ENCODE peak calls at places on chromosomes 2 and 18, in eight cellular contexts. E is spleen, A is IMR-90, J is heart left ventricle, V is breast epithelium, B is adrenal gland, G is HepG2, W is body of pancreas. Y is an unnamed sample. For H3K4me1, the result is how much of the 10 kb centered on the place peaks cover.

GRCh38 chr2:186716899-186717811 is 23.3 kb downstream of the FAM171B start:
- DNase-seq in W (no peak), V (no peak), A (peak), E (no peak), B (no peak), G (no peak), J (no peak), Y (no peak)

GRCh38 chr2:1804865-1805264 is 60.5 kb upstream of the PXDN start:
- DNase-seq in E (peak), J (no peak), W (no peak), G (no peak), V (no peak), A (no peak), B (no peak), Y (no peak)

GRCh38 chr18:9643549-9643948 is 29.2 kb upstream of the PPP4R1 start:
- DNase-seq in A (peak), V (peak), E (no peak), J (peak), W (peak), B (no peak), G (peak), Y (no peak)

GRCh38 chr2:1855150-1855549 is 110.8 kb upstream of the PXDN start:
- DNase-seq in G (no peak), A (no peak), J (no peak), W (no peak), V (no peak), B (no peak), E (no peak), Y (no peak)

GRCh38 chr2:113219092-113219441 is 45.3 kb downstream of the PSD4 start:
- DNase-seq in W (no peak), B (no peak), A (no peak), V (no peak), E (no peak), J (no peak), G (no peak), Y (no peak)

GRCh38 chr2:48954935-48955334 is 199.4 kb downstream of the FSHR start:
- DNase-seq in B (no peak), A (peak), E (no peak), V (no peak), J (no peak), G (no peak), W (no peak), Y (no peak)

GRCh38 chr2:214393796-214394195 is 17.1 kb upstream of the VWC2L start:
- DNase-seq in V (no peak), E (no peak), W (no peak), G (no peak), A (no peak), B (no peak), J (no peak), Y (no peak)

GRCh38 chr2:150152240-150152639 is 335.2 kb downstream of the RND3 start:
- DNase-seq in A (no peak), G (no peak), E (no peak), J (no peak), B (no peak), W (no peak), V (no peak), Y (no peak)

GRCh38 chr2:238286987-238287386 is 1.4 kb downstream of the PER2 start:
- DNase-seq in W (no peak), J (no peak), A (no peak), B (peak), V (no peak), G (no peak), E (peak), Y (no peak)

GRCh38 chr2:191938779-191939178 is 91.9 kb upstream of the CAVIN2 start:
- DNase-seq in E (no peak), J (no peak), A (no peak), B (no peak), W (no peak), G (no peak), V (no peak), Y (no peak)
- H3K4me3 ChIP-seq in E (no peak), J (no peak), A (no peak), B (no peak), W (no peak), G (no peak), V (no peak), Y (no peak)

DNA sequence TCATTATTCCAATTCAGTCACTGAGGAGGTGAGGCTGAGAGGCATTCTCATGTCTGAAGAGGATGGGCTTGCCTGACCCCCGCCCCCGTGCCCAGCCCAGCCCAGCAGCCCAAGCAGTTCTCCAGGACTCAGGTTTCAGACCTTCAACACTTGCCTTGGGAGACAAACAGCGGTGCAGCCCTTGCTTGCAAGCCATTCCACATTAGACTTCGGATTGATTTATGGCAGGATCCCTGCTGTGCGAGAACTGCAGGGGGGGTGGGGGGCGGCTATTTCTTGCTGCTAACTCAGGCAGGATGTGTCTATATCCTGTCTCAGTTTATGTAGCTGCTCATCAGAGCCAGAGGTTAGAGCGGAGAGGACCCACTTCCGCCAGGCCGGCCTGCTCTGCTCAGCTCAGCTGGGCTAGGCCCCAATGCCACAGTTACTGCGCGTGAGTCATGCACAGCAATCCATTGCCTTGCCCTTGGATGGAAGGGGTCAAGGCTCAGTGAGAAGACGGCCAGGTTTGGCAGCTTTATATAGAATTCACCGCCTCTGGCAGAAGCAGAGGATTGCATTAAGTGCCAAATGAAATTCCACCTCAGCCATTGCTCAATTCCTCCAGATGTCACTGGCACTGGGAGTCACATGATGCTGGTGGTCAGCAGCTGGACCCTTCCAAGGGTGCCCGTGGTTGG is 1.8 kb downstream of the GYPC start:
- DNase-seq in J (peak), G (no peak), W (peak), A (peak), B (peak), E (peak), V (peak), Y (peak)
- TF ChIP-seq POLR2A in J (peak), G (no peak), W (peak), A (no peak), B (peak), E (no peak), V (no peak), Y (no peak)

GRCh38 chr18:48840491-48840877 is 110.3 kb downstream of the SMAD7 start:
- DNase-seq in E (peak), G (no peak), J (no peak), B (no peak), W (no peak), A (no peak), V (no peak), Y (no peak)
- H3K4me1 ChIP-seq in E (half or more), G (under half), J (half or more), B (half or more), W (under half), A (under half), V (under half), Y (under half)

DNA sequence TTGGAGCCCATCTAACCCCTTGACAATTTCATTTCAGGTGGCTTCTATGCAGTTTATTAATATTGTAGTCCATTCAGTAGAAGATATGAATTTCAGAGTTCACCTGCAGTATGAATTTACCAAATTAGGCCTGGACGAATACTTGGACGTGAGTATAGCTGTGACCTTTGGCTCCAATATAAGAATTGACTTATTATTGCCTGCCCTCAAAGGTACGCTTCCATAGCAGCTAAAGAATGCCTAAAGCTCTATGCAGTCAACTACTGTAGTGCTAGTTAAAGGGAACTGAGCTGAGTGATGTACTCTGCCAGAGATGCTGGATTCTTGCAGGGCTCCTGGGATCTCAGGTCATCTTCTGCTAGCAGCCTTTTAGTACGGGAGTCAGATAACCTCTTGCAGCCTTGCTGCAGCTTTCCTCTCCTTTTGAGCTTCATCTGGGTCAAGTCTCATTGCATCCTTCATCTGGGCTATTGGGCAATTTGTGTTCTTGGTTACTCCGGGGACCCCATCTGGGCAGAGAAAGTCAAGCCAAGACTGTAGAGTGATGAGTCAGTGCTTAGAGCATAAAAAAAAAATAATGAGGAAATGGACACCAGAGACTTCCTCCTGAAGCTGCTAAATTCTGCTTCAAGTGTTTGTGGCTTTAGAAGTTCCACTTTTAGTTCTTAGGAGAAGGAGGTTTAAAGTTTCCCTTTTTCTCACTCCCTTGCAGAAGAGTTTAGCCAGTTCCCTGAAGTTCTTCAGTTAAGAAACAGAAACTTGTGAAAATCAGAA is 105.6 kb downstream of the PRPF40A start:
- DNase-seq in B (peak), G (no peak), E (no peak), W (peak), A (peak), J (peak), V (no peak), Y (no peak)
- H3K4me3 ChIP-seq in B (peak), G (no peak), E (peak), W (no peak), A (no peak), J (no peak), V (no peak), Y (no peak)

GRCh38 chr2:223835701-223836532 is 1.5 kb downstream of the AP1S3 start:
- DNase-seq in V (peak), J (no peak), W (peak), G (no peak), B (no peak), E (peak), A (no peak), Y (no peak)

GRCh38 chr2:223841436-223842180 is 4.2 kb upstream of the AP1S3 start:
- DNase-seq in A (no peak), J (no peak), W (no peak), B (no peak), G (no peak), E (no peak), V (no peak), Y (no peak)

GRCh38 chr2:223834431-223834830 is 3.0 kb downstream of the AP1S3 start:
- DNase-seq in W (no peak), J (no peak), A (no peak), G (no peak), V (no peak), B (no peak), E (no peak), Y (no peak)

DNA sequence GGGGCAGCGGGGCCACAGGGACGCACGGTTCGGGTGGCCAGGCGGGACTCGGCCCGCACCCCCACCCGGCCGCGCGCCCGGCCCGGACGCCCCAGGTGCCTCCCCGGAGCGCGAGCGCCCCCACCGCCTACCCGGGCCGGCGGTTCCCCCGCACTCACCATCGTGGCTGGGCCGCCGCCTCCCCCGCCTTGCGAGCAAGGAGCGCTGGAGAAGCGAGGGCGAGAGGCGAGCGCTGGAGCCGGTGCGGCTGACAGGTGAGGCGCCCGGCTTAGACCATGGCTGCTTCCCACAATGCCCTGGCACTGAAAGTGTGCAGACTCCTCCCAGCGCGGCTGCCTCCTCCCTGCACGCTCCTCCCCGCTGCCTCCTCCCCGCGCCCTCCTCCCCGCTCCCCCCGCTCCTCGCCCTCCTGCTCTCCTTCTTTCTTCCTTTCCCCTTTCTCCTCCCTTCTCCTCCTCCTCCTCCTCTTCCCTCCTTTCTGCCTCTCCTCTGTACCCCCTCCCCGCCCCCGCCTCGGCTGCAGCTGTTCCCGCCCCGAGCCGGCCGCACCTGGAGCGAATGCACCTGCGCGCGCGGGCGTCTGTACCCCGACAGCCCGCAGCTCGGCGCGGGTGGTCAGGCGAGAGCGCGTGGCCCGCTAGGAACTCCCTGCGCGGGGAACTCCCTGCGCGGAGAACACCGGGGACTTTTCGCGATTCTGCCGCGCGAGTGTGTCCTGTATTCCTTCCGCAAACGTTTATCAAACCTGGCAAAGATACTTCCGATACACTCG is at the start of gene AP1S3:
- DNase-seq in A (peak), J (peak), B (peak), W (peak), E (peak), G (peak), V (peak), Y (peak)
- TF ChIP-seq POLR2A in A (no peak), J (no peak), B (no peak), W (peak), E (no peak), G (peak), V (no peak), Y (peak)

GRCh38 chr2:18540872-18541271 is 19.6 kb downstream of the RDH14 start:
- DNase-seq in W (no peak), J (no peak), E (no peak), G (no peak), A (no peak), V (no peak), B (no peak), Y (no peak)

GRCh38 chr2:18531198-18531597 is 29.3 kb downstream of the RDH14 start:
- DNase-seq in W (no peak), J (no peak), G (no peak), E (no peak), A (no peak), V (no peak), B (no peak), Y (no peak)

GRCh38 chr2:18536697-18537096 is 23.8 kb downstream of the RDH14 start:
- DNase-seq in V (no peak), B (no peak), E (no peak), G (no peak), W (no peak), J (no peak), A (no peak), Y (no peak)

DNA sequence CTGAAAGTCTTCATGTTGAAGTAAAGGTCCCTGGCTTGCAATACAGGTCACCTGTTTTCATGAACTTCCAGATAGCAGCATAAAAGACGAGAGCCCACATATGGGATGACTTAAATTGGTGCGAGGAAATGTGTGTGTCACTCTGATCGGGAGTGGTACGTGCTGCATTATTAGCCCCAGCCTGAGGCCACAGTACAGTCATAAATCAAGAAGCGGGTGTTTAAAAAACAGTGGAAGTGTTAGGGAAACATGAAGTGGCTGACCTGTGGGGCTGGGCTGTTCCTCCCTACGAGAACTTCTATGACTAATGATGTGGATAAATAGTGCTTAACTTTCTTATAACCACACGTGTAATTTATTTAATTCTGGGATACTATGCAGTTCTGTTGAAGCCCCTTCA is 24.4 kb downstream of the RDH14 start:
- DNase-seq in G (no peak), B (no peak), V (no peak), J (no peak), E (no peak), A (peak), W (no peak), Y (no peak)
- H3K4me1 ChIP-seq in G (under half), B (under half), V (under half), J (under half), E (under half), A (under half), W (under half), Y (under half)

Y was measured in esophagus squamous epithelium.